ENCODE peak calls at places on chromosomes 3 and 15, in five cellular contexts. J, Z, E, V and W are unnamed samples.

GRCh38 chr3:133124511-133124910 is 86.3 kb downstream of the TMEM108 start:
- DNase-seq in J (no peak), V (no peak), E (peak), Z (no peak), W (no peak)

GRCh38 chr15:78201281-78202190 is 32.8 kb downstream of the ACSBG1 start:
- DNase-seq in Z (no peak), E (no peak), J (peak), V (no peak), W (no peak)

GRCh38 chr15:84634228-84634837 is 19.8 kb downstream of the WDR73 start:
- DNase-seq in J (no peak), V (no peak), Z (no peak), E (no peak), W (no peak)

GRCh38 chr15:29852201-29852600 is 29.9 kb upstream of the TJP1 start:
- DNase-seq in Z (peak), J (no peak), E (no peak), V (no peak), W (no peak)

GRCh38 chr3:172972717-172973116 is 168.3 kb downstream of the SPATA16 start:
- DNase-seq in V (no peak), E (no peak), J (no peak), Z (no peak), W (no peak)

GRCh38 chr3:138921316-138922292 is 25.3 kb downstream of the FOXL2 start:
- DNase-seq in V (no peak), Z (peak), E (peak), J (no peak), W (no peak)

GRCh38 chr3:28699283-28699682 is 350.7 kb upstream of the AZI2 start:
- DNase-seq in E (no peak), Z (peak), V (no peak), J (no peak), W (no peak)

GRCh38 chr15:69225355-69226027 is 65.1 kb downstream of the GLCE start:
- DNase-seq in Z (peak), J (no peak), E (peak), V (no peak), W (no peak)

GRCh38 chr3:194069421-194070219 is 66.3 kb upstream of the HES1 start:
- DNase-seq in J (no peak), E (peak), V (no peak), Z (peak), W (no peak)

GRCh38 chr15:85691350-85692240 is 103.1 kb downstream of the KLHL25 start:
- DNase-seq in V (no peak), Z (no peak), E (no peak), J (no peak), W (no peak)

GRCh38 chr3:8589880-8590556 is 54.6 kb downstream of the SSUH2 start:
- DNase-seq in V (no peak), J (no peak), E (no peak), Z (peak), W (no peak)

GRCh38 chr3:185041540-185041939 is 111.3 kb downstream of the C3orf70 start:
- DNase-seq in E (no peak), J (no peak), V (no peak), Z (no peak), W (no peak)

GRCh38 chr3:187828571-187829452 is 83.5 kb upstream of the BCL6 start:
- DNase-seq in V (no peak), J (peak), Z (no peak), E (no peak), W (no peak)

GRCh38 chr15:80567721-80568157 is 127.4 kb upstream of the ABHD17C start:
- DNase-seq in V (peak), Z (peak), E (peak), J (no peak), W (no peak)

GRCh38 chr3:67655364-67656121 is 1.1 kb upstream of the SUCLG2 start:
- DNase-seq in J (no peak), E (no peak), Z (no peak), V (peak), W (no peak)

GRCh38 chr3:187193181-187193580 is 4.1 kb upstream of the RTP1 start:
- DNase-seq in Z (no peak), J (no peak), V (no peak), E (no peak), W (no peak)

GRCh38 chr15:53586815-53587214 is 172.6 kb downstream of the WDR72 start:
- DNase-seq in J (peak), V (no peak), E (peak), Z (peak), W (no peak)

GRCh38 chr15:83732770-83733169 is 78.8 kb downstream of the ADAMTSL3 start:
- DNase-seq in E (no peak), J (no peak), Z (no peak), V (no peak), W (no peak)

GRCh38 chr15:89652666-89653065 is 2.6 kb downstream of the KIF7 start:
- DNase-seq in J (no peak), Z (no peak), E (no peak), V (no peak), W (no peak)

GRCh38 chr3:181610973-181611265 is 100.8 kb upstream of the SOX2 start:
- DNase-seq in Z (no peak), E (no peak), V (no peak), J (no peak), W (no peak)

GRCh38 chr3:58306662-58307286 is 454 bp downstream of the HTD2 start:
- DNase-seq in E (peak), J (peak), V (peak), Z (peak), W (no peak)

GRCh38 chr15:48602358-48603122 is 43.0 kb downstream of the FBN1 start:
- DNase-seq in E (peak), V (no peak), Z (peak), J (no peak), W (no peak)

GRCh38 chr3:194300392-194300758 is 50.8 kb downstream of the CPN2 start:
- DNase-seq in E (peak), V (peak), Z (peak), J (no peak), W (no peak)

GRCh38 chr3:53796161-53796560 is 50.1 kb downstream of the CHDH start:
- DNase-seq in J (no peak), E (no peak), V (peak), Z (peak), W (peak)

GRCh38 chr3:186121968-186122367 is 13.1 kb upstream of the ETV5 start:
- DNase-seq in Z (peak), V (no peak), J (peak), E (no peak), W (no peak)

GRCh38 chr3:130242850-130243569 is 102.5 kb upstream of the COL6A5 start:
- DNase-seq in J (no peak), E (peak), V (no peak), Z (peak), W (no peak)

GRCh38 chr15:75112278-75112847 is 89.0 kb downstream of the PPCDC start:
- DNase-seq in J (no peak), E (peak), V (no peak), Z (peak), W (no peak)

GRCh38 chr3:42839616-42840015 is 30.4 kb downstream of the ACKR2 start:
- DNase-seq in J (no peak), E (peak), Z (peak), V (no peak), W (peak)

GRCh38 chr3:17806201-17806600 is 63.8 kb upstream of the TBC1D5 start:
- DNase-seq in Z (no peak), V (no peak), J (no peak), E (no peak), W (no peak)

GRCh38 chr15:94028809-94029208 is 202.6 kb upstream of the MCTP2 start:
- DNase-seq in J (no peak), E (no peak), V (no peak), Z (no peak), W (no peak)

GRCh38 chr3:31622636-31623288 is 90.0 kb downstream of the STT3B start:
- DNase-seq in J (no peak), E (no peak), V (no peak), Z (no peak), W (no peak)

GRCh38 chr3:42507751-42508335 is 5.4 kb downstream of the VIPR1 start:
- DNase-seq in J (no peak), Z (no peak), E (no peak), V (peak), W (no peak)

GRCh38 chr15:38344351-38344750 is 91.7 kb downstream of the SPRED1 start:
- DNase-seq in J (no peak), E (no peak), Z (no peak), V (no peak), W (no peak)

GRCh38 chr3:84165278-84165677 is 793.5 kb upstream of the CADM2 start:
- DNase-seq in J (no peak), V (no peak), E (no peak), Z (peak), W (no peak)

GRCh38 chr15:44029940-44030568 is 165.0 kb downstream of the FRMD5 start:
- DNase-seq in J (no peak), E (peak), Z (peak), V (no peak), W (no peak)

GRCh38 chr15:101115887-101116680 is 135.8 kb downstream of the CHSY1 start:
- DNase-seq in V (peak), E (peak), J (no peak), Z (no peak), W (no peak)

DNA sequence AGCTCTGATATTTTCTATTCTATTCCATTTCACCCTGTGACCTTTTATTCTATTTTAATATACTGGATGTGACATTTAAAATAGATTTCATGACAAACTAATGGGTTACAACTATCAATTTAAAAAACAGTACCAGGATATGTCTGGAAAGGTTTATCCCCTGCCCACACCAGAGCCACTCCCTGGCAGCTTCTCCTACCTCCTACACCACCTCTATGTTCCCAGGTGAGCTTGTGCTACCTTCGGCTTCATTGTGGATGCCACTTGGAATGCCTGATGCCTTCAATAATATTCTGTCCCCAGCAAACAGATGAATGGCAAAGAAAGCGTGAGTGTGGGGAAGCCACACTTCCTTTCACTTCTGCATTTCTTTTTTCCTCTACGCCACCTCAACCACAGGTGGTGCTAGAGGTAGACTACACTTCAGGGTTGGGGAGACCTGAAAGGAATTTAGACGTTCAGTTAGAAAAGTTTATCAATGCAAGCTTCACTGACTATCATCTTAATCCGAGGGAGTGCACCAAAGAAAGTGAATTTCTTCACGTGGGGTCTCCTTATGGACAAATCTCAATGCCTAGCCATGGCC is 213.0 kb downstream of the SSR3 start:
- DNase-seq in Z (no peak), E (no peak), V (no peak), J (no peak), W (no peak)
- TF ChIP-seq CTCF in Z (no peak), E (no peak), V (no peak), J (peak), W (no peak)

DNA sequence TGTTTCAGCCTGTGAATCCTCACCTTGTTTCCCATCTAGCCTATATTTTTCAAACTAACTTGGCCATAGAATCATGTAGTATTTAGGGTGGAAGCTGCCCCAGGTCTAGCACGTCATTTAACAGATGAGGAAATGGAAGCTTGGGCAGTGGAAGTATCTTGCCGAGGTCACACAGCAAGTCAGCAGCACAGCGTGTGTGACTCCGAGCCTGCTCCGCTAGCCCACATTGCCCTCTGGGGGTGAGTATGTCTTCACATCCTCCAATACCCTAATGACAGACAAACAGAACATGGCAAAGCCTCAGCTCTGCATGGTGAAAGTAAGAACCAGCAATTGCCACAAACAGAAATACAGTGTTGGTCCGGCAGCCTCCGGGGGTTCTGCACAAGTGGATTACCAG is 2.2 kb upstream of the CCR5 start:
- DNase-seq in V (peak), Z (peak), J (peak), E (no peak), W (no peak)
- TF ChIP-seq CTCF in V (peak), Z (peak), J (peak), E (no peak), W (peak)

DNA sequence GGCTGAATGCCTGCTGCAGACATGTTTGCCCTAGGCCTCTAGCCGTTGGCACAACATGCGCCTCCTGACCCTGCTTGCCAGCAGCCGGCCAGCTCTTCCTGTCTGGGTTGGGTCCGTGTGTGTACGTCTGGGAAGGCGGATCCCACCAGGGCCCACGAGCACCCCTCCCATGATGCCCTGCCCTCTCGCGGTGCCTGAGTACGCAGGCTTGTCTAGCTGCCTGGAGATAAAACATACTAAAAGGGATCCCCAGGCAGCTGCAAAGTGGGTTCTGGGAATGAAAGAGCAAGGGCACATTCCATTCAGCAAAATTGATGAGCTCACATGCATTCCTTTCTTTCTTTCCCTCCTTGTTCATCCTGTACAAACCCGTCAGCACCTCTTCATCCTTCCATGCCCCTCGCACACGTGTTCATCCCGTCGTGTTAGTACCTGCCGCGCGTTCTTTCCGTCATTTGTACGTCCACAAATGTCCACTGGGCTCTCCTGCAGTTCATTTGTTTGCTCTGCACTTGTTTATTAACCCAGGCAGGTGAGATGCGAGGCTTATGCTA is 74.3 kb downstream of the FBLN2 start:
- DNase-seq in V (no peak), Z (peak), J (no peak), E (peak), W (no peak)
- TF ChIP-seq CTCF in V (no peak), Z (no peak), J (no peak), E (no peak), W (no peak)

GRCh38 chr3:16264708-16265454 is at the start of the genes DPH3 and OXNAD1:
- DNase-seq in Z (peak), J (peak), E (peak), V (peak), W (peak)
- TF ChIP-seq CTCF in Z (peak), J (no peak), E (no peak), V (no peak), W (no peak)